ENCODE peak calls at places on chromosomes 16 and 17, in ten cellular contexts. L, H, Z, Q, T, C, V, F, E and R are unnamed samples.

GRCh38 chr16:70676571-70677498 is 9.0 kb downstream of the MTSS2 start:
- DNase-seq in Q (no peak), H (no peak), F (no peak), Z (no peak), V (no peak), T (no peak), C (peak), L (no peak), E (no peak), R (peak)

GRCh38 chr16:30112197-30113030 is 923 bp downstream of the GDPD3 start:
- DNase-seq in C (peak), F (no peak), H (peak), E (peak), T (no peak), V (peak), Z (peak), L (no peak), Q (peak), R (peak)

GRCh38 chr17:81727324-81728031 is 15.4 kb downstream of the SLC25A10 start:
- DNase-seq in C (peak), H (no peak), L (no peak), F (no peak), Z (no peak), V (no peak), E (peak), Q (no peak), T (no peak), R (no peak)

GRCh38 chr17:70521821-70522256 is 352.5 kb downstream of the KCNJ2 start:
- DNase-seq in C (no peak), F (peak), Q (peak), V (no peak), E (peak), T (no peak), Z (no peak), L (no peak), H (no peak), R (no peak)

GRCh38 chr17:4944554-4945175 is 3.7 kb downstream of the PFN1 start:
- DNase-seq in H (no peak), C (no peak), L (no peak), Q (no peak), F (no peak), T (no peak), E (no peak), V (no peak), Z (peak), R (no peak)

GRCh38 chr16:23351360-23351759 is 49.3 kb downstream of the SCNN1B start:
- DNase-seq in C (peak), F (no peak), V (no peak), Z (no peak), Q (no peak), L (no peak), H (no peak), E (peak), T (no peak), R (peak)

GRCh38 chr17:28256881-28257280 is 62.1 kb upstream of the TMEM97 start:
- DNase-seq in L (no peak), Q (no peak), E (no peak), T (no peak), V (no peak), Z (no peak), C (no peak), F (no peak), H (no peak), R (no peak)

GRCh38 chr17:1783834-1784611 is 22.2 kb downstream of the SERPINF1 start:
- DNase-seq in T (no peak), C (peak), E (peak), L (peak), H (peak), Z (peak), F (no peak), V (peak), Q (peak), R (peak)

GRCh38 chr17:67557921-67558320 is 159.8 kb upstream of the NOL11 start:
- DNase-seq in T (no peak), Z (no peak), F (no peak), V (no peak), Q (no peak), H (no peak), E (no peak), L (no peak), C (no peak), R (no peak)

GRCh38 chr16:12398029-12398735 is 405.5 kb downstream of the CPPED1 start:
- DNase-seq in F (no peak), E (no peak), H (no peak), V (no peak), Z (no peak), C (no peak), Q (no peak), T (no peak), L (no peak), R (no peak)

GRCh38 chr17:49548506-49549310 is 27.0 kb upstream of the NXPH3 start:
- DNase-seq in V (no peak), C (peak), H (peak), Z (peak), T (no peak), Q (peak), E (peak), F (no peak), L (peak), R (no peak)

GRCh38 chr17:51629232-51629631 is 368.9 kb downstream of the UTP18 start:
- DNase-seq in Z (no peak), F (no peak), T (no peak), L (no peak), H (no peak), Q (no peak), C (no peak), E (no peak), V (no peak), R (no peak)

GRCh38 chr16:72908362-72908838 is 139.5 kb downstream of the ZFHX3 start:
- DNase-seq in Q (no peak), Z (no peak), L (no peak), H (no peak), C (no peak), E (no peak), T (no peak), F (no peak), V (no peak), R (no peak)

GRCh38 chr17:57579245-57579644 is 165.9 kb downstream of the CCDC182 start:
- DNase-seq in E (no peak), V (no peak), Q (no peak), Z (no peak), C (no peak), H (no peak), F (no peak), L (no peak), T (no peak), R (peak)

GRCh38 chr17:64661981-64662773 is at the start of gene SMURF2:
- DNase-seq in V (peak), Q (peak), L (peak), F (peak), E (peak), C (peak), H (peak), Z (peak), T (peak), R (peak)
- TF ChIP-seq CTCF in V (no peak), Q (no peak), L (no peak), F (no peak), E (no peak), C (no peak), H (no peak), Z (no peak), T (no peak), R (no peak)

DNA sequence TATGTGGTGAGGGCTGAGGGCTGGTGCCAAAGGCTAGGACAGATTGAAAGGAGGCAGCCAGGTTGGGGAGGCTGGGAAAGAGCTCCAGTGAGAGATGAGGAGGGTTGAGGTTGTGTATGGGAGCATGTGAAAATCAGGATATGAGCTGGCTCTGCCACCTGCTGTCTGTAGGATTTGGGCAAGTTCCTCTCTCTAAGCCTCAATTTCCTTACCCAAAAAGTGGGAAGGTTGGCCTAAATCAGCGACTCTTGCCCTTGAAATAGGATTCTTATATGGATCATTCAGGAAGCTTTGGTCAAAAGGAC is 6.1 kb upstream of the CCL1 start:
- DNase-seq in Q (no peak), E (no peak), T (no peak), C (no peak), H (no peak), V (no peak), F (peak), Z (no peak), L (no peak), R (no peak)
- TF ChIP-seq CTCF in Q (no peak), E (no peak), T (no peak), C (no peak), H (no peak), V (no peak), F (no peak), Z (no peak), L (no peak), R (no peak)

DNA sequence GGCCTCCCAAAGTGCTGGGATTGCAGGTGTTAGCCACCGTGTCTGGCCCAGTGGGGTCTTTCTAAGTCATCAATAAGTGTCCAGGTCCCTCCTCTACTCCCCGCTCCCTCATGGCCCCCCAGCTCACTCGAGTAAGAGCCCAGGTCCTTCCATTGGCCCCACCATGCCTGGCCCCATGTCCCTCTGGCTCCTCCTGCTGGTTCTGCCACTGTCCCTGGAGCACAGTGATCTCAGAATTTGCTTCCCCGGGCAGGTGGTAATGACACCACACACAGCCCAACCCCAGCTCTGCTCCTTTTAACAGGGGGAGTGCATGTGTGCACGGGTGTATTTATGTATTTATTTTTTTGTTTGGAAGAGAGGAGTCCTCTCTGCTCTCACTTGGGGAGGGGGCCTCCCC is 19.6 kb downstream of the MGAT5B start:
- DNase-seq in H (no peak), Q (no peak), F (no peak), E (no peak), C (no peak), V (no peak), L (no peak), T (no peak), Z (peak), R (no peak)
- TF ChIP-seq CTCF in H (no peak), Q (peak), F (no peak), E (no peak), C (no peak), V (no peak), L (no peak), T (no peak), Z (peak), R (no peak)

GRCh38 chr16:27917953-27918352 is 145.6 kb downstream of the GSG1L start:
- DNase-seq in L (no peak), Q (no peak), V (no peak), F (no peak), Z (no peak), T (no peak), H (no peak), E (no peak), C (no peak), R (no peak)

GRCh38 chr16:27921134-27921533 is 142.4 kb downstream of the GSG1L start:
- DNase-seq in T (no peak), F (no peak), L (no peak), E (no peak), C (no peak), V (no peak), H (no peak), Z (peak), Q (no peak), R (no peak)

GRCh38 chr16:27918755-27919154 is 144.8 kb downstream of the GSG1L start:
- DNase-seq in E (no peak), Z (peak), F (no peak), Q (no peak), L (peak), C (no peak), V (no peak), T (no peak), H (no peak), R (no peak)

GRCh38 chr16:27922433-27922832 is 141.1 kb downstream of the GSG1L start:
- DNase-seq in H (no peak), F (no peak), Q (no peak), Z (peak), E (no peak), T (no peak), C (no peak), V (no peak), L (no peak), R (no peak)

DNA sequence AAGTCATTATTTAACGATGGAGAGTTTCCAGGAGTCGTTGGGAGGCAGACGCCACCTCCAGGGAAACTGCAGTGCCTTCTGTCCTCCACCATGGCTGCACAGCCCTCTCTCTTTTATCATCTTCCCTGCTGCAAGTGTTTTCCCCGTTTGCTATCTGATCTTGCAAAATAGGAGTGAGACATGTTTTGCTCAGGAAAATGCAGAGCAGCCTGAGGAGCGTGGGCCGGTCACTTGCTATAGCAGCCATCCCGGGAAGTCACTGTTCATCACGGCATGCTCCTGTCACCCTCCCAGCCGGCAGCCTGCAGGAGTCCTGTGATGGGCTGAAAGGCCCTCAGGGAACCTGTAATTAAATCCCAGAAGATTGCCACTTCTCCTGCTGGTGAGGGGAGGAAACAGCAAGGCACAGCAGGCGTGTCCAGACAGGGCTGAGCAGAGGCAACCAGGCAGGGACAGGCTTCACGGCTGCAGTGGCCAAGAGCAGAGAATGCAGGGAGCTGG is 143.1 kb downstream of the GSG1L start:
- DNase-seq in C (no peak), Z (peak), T (no peak), L (peak), H (no peak), Q (no peak), F (no peak), E (no peak), V (no peak), R (no peak)
- TF ChIP-seq CTCF in C (no peak), Z (peak), T (no peak), L (peak), H (no peak), Q (peak), F (peak), E (no peak), V (no peak), R (no peak)

DNA sequence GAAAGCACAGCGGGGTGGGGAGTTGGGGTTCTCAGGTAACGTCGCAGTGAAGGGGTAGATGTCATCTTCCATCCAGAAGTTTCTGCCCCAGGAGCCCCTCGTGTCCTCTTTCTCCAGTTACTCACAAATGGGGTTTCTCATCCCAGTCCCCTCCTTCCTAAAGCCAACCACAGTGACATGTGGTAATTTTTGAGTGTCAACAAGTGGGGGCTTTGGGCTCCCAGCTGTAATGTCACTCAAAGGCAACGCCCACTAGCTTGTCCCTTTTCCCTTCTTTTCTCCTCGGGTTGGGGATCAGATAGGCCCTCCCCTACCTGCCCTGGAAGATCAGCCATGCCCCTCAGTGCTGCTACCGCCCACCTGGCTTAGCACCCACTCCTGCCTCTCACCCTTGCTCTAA is 14.4 kb downstream of the IRX5 start:
- DNase-seq in E (no peak), F (no peak), L (no peak), H (no peak), C (no peak), Q (no peak), T (no peak), Z (no peak), V (no peak), R (no peak)
- TF ChIP-seq CTCF in E (no peak), F (no peak), L (no peak), H (no peak), C (no peak), Q (no peak), T (no peak), Z (no peak), V (no peak), R (no peak)